ENCODE peak calls at places on chromosomes 6 and 20, in nine cellular contexts. P, G, X, E, M, W, C, Y and L are unnamed samples.

GRCh38 chr20:11777387-11777786 is 140.3 kb upstream of the BTBD3 start:
- DNase-seq in C (no peak), Y (no peak), X (no peak), G (no peak), P (no peak), E (no peak), W (no peak), M (no peak), L (no peak)

GRCh38 chr6:139257821-139258398 is 33.9 kb downstream of the TXLNB start:
- DNase-seq in Y (no peak), G (no peak), X (peak; percentile 36), W (no peak), P (no peak), M (peak; percentile 48), E (no peak), C (no peak), L (no peak)

GRCh38 chr6:90403489-90404381 is 107.1 kb upstream of the BACH2 start:
- DNase-seq in E (no peak), M (peak; percentile 61), Y (no peak), P (no peak), W (no peak), C (peak; percentile 38), G (no peak), X (peak; percentile 39), L (peak; percentile 94)

GRCh38 chr6:116307001-116307400 is 27.3 kb upstream of the TSPYL1 start:
- DNase-seq in Y (no peak), M (no peak), X (no peak), P (no peak), E (no peak), W (no peak), C (no peak), G (no peak), L (no peak)

GRCh38 chr6:142489722-142490610 is 188.2 kb downstream of the ADGRG6 start:
- DNase-seq in P (no peak), M (no peak), X (no peak), Y (no peak), G (no peak), E (no peak), W (no peak), C (no peak), L (peak; percentile 32)

GRCh38 chr20:50584687-50585086 is 74.5 kb downstream of the PTPN1 start:
- DNase-seq in X (no peak), W (no peak), G (no peak), Y (no peak), C (no peak), E (no peak), P (no peak), M (no peak), L (no peak)

GRCh38 chr20:3193806-3194616 is 10.5 kb downstream of the DDRGK1 start:
- DNase-seq in E (no peak), X (no peak), G (no peak), W (no peak), Y (peak; percentile 76), M (peak; percentile 29), P (no peak), C (no peak), L (no peak)

GRCh38 chr6:30396833-30397479 is 52.0 kb downstream of the RPP21 start:
- DNase-seq in E (peak; percentile 23), W (peak; percentile 62), X (peak; percentile 92), G (peak; percentile 79), C (peak; percentile 1), P (peak; percentile 59), Y (no peak), M (peak; percentile 94), L (peak; percentile 56)

GRCh38 chr6:40713002-40713719 is 126.0 kb upstream of the LRFN2 start:
- DNase-seq in G (no peak), E (no peak), P (peak; percentile 12), Y (no peak), W (peak; percentile 6), X (no peak), C (no peak), M (no peak), L (no peak)

GRCh38 chr6:3517350-3517749 is 60.5 kb upstream of the SLC22A23 start:
- DNase-seq in W (no peak), X (no peak), G (no peak), P (no peak), Y (no peak), C (no peak), M (no peak), E (peak; percentile 88), L (peak; percentile 72)

GRCh38 chr6:35727206-35727934 is 9.5 kb upstream of the ARMC12 start:
- DNase-seq in C (no peak), E (peak; percentile 79), M (peak; percentile 87), G (no peak), W (no peak), X (peak; percentile 63), Y (no peak), P (peak; percentile 59), L (peak; percentile 71)

GRCh38 chr20:58553841-58554240 is 38.6 kb upstream of the APCDD1L start:
- DNase-seq in X (no peak), E (no peak), C (no peak), G (no peak), W (no peak), Y (no peak), M (no peak), P (no peak), L (no peak)

GRCh38 chr6:16551466-16551865 is 209.8 kb downstream of the ATXN1 start:
- DNase-seq in C (no peak), Y (no peak), X (no peak), P (no peak), G (no peak), E (no peak), W (no peak), M (no peak), L (no peak)

GRCh38 chr6:98539669-98540207 is 294.6 kb upstream of the POU3F2 start:
- DNase-seq in P (no peak), Y (no peak), M (peak; percentile 14), X (peak; percentile 24), E (no peak), W (peak; percentile 24), G (no peak), C (no peak), L (no peak)

GRCh38 chr6:28725890-28726348 is 197.9 kb downstream of the TRIM27 start:
- DNase-seq in P (no peak), G (no peak), E (peak; percentile 78), C (no peak), X (peak; percentile 16), M (peak; percentile 38), Y (no peak), W (no peak), L (peak; percentile 21)

GRCh38 chr6:1392813-1393640 is 3.7 kb downstream of the FOXF2 start:
- DNase-seq in G (peak; percentile 5), P (no peak), X (no peak), W (no peak), C (no peak), E (no peak), Y (no peak), M (peak; percentile 74), L (no peak)

GRCh38 chr20:62368303-62368628 is 1.2 kb upstream of the LAMA5 start:
- DNase-seq in M (no peak), X (no peak), C (no peak), W (no peak), P (no peak), Y (no peak), E (no peak), G (no peak), L (no peak)

GRCh38 chr6:129314575-129314974 is 395.4 kb downstream of the ARHGAP18 start:
- DNase-seq in X (no peak), E (no peak), M (no peak), P (no peak), G (no peak), Y (peak; percentile 5), C (no peak), W (no peak), L (no peak)

GRCh38 chr6:20793174-20793573 is 258.9 kb downstream of the CDKAL1 start:
- DNase-seq in P (no peak), Y (no peak), G (no peak), X (no peak), W (no peak), M (no peak), C (no peak), E (no peak), L (no peak)

GRCh38 chr6:21438986-21439352 is 154.6 kb upstream of the SOX4 start:
- DNase-seq in P (peak; percentile 86), W (no peak), M (no peak), E (no peak), X (no peak), C (no peak), G (no peak), Y (no peak), L (no peak)

GRCh38 chr20:23225407-23226060 is 125.1 kb upstream of the NXT1 start:
- DNase-seq in E (peak; percentile 77), M (no peak), P (peak; percentile 100), C (no peak), Y (no peak), G (no peak), W (no peak), X (no peak), L (peak; percentile 97)

GRCh38 chr6:63527658-63528514 is 44.4 kb upstream of the LOC128125822 start:
- DNase-seq in X (no peak), P (no peak), W (peak; percentile 24), G (no peak), M (no peak), C (peak; percentile 96), E (peak; percentile 100), Y (no peak), L (peak; percentile 93)